ENCODE peak calls at places on chromosomes 3 and 15, in seven cellular contexts. L, K, I, X, O, G and N are unnamed samples.

GRCh38 chr3:136893848-136894443 is 31.9 kb downstream of the NCK1 start:
- DNase-seq in L (peak; percentile 27), K (no peak), I (no peak), X (no peak), O (no peak), G (peak; percentile 80), N (peak; percentile 80)

GRCh38 chr15:49045691-49046112 is 544 bp downstream of the SECISBP2L start:
- DNase-seq in L (peak; percentile 74), K (no peak), I (no peak), X (no peak), O (no peak), G (peak; percentile 43), N (peak; percentile 62)

GRCh38 chr3:112634786-112635541 is 6.0 kb downstream of the CCDC80 start:
- DNase-seq in L (no peak), K (no peak), I (no peak), X (no peak), O (no peak), G (no peak), N (no peak)

GRCh38 chr3:24495334-24495994 is 814 bp upstream of the THRB start:
- DNase-seq in L (peak; percentile 80), K (peak; percentile 74), I (peak; percentile 86), X (peak; percentile 70), O (peak; percentile 48), G (no peak), N (no peak)

GRCh38 chr3:128491071-128491899 is 1.7 kb downstream of the GATA2 start:
- DNase-seq in L (no peak), K (no peak), I (peak; percentile 65), X (no peak), O (no peak), G (no peak), N (no peak)

GRCh38 chr3:69240651-69241578 is 118.5 kb upstream of the LMOD3 start:
- DNase-seq in L (peak; percentile 33), K (no peak), I (no peak), X (peak; percentile 63), O (no peak), G (peak; percentile 66), N (peak; percentile 19)

GRCh38 chr3:124700880-124701684 is 29.2 kb upstream of the UMPS start:
- DNase-seq in L (peak; percentile 42), K (no peak), I (no peak), X (no peak), O (no peak), G (peak; percentile 47), N (peak; percentile 56)

GRCh38 chr3:99869621-99870020 is 52.0 kb downstream of the CMSS1 start:
- DNase-seq in L (no peak), K (no peak), I (no peak), X (no peak), O (no peak), G (no peak), N (peak; percentile 87)

GRCh38 chr3:10247679-10248183 is 528 bp upstream of the TATDN2 start:
- DNase-seq in L (no peak), K (no peak), I (no peak), X (no peak), O (no peak), G (no peak), N (no peak)

GRCh38 chr15:64521726-64522164 is 61.4 kb downstream of the ZNF609 start:
- DNase-seq in L (peak; percentile 66), K (no peak), I (no peak), X (peak; percentile 51), O (peak; percentile 27), G (peak; percentile 55), N (peak; percentile 38)

GRCh38 chr3:97970131-97970530 is 2.1 kb downstream of the RIOX2 start:
- DNase-seq in L (no peak), K (no peak), I (no peak), X (no peak), O (no peak), G (no peak), N (no peak)

GRCh38 chr3:4310971-4311370 is 7.8 kb downstream of the SETMAR start:
- DNase-seq in L (no peak), K (no peak), I (no peak), X (no peak), O (no peak), G (no peak), N (no peak)

GRCh38 chr3:9826815-9827574 is 16.8 kb downstream of the RPUSD3 start:
- DNase-seq in L (peak; percentile 84), K (no peak), I (no peak), X (no peak), O (no peak), G (no peak), N (peak; percentile 37)

GRCh38 chr3:68288050-68288449 is 633.6 kb upstream of the SUCLG2 start:
- DNase-seq in L (no peak), K (no peak), I (no peak), X (no peak), O (no peak), G (no peak), N (no peak)

GRCh38 chr3:126886217-126886616 is 96.7 kb upstream of the PLXNA1 start:
- DNase-seq in L (no peak), K (peak; percentile 0), I (no peak), X (no peak), O (no peak), G (peak; percentile 36), N (peak; percentile 19)

GRCh38 chr3:151675858-151676615 is 57.7 kb upstream of the AADACL2 start:
- DNase-seq in L (no peak), K (no peak), I (no peak), X (no peak), O (no peak), G (no peak), N (peak; percentile 16)

GRCh38 chr3:882526-882925 is 210.3 kb upstream of the CNTN6 start:
- DNase-seq in L (no peak), K (no peak), I (no peak), X (no peak), O (no peak), G (peak; percentile 14), N (no peak)

GRCh38 chr3:197792019-197792647 is 1.1 kb downstream of the LRCH3 start:
- DNase-seq in L (no peak), K (no peak), I (no peak), X (no peak), O (no peak), G (no peak), N (peak; percentile 36)

GRCh38 chr3:41991399-41991798 is 29.5 kb upstream of the ULK4 start:
- DNase-seq in L (no peak), K (no peak), I (no peak), X (no peak), O (no peak), G (no peak), N (no peak)

GRCh38 chr3:71908001-71908400 is 123.1 kb upstream of the PROK2 start:
- DNase-seq in L (no peak), K (no peak), I (peak; percentile 57), X (no peak), O (no peak), G (no peak), N (no peak)

GRCh38 chr15:101024111-101024695 is 105.0 kb downstream of the LRRK1 start:
- DNase-seq in L (no peak), K (no peak), I (peak; percentile 43), X (peak; percentile 23), O (no peak), G (peak; percentile 81), N (peak; percentile 96)

DNA sequence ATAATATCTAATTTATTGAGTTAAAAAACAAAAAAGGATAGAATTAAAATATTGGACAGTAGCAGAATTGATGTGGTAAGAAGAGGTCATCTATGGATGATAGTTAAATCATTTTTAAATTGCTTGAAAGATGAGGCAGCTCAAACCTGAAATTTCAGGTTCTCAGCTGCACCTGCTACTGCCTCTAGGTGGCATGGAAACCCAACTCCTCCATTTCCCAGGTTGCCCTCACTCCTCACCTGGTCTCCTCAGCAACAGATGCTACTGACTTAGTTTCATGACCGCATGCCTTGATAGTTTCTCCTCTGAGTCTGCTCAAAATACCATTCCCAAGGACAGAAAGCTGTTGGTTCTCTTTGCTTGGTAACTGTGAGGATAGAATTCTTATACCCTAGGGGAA is 148.1 kb downstream of the ABHD5 start:
- DNase-seq in L (peak; percentile 55), K (no peak), I (no peak), X (no peak), O (no peak), G (no peak), N (no peak)
- TF ChIP-seq CTCF in L (peak; percentile 50), K (no peak), I (no peak), X (no peak), O (no peak), G (no peak), N (peak; percentile 39)

GRCh38 chr3:172152869-172153268 is 113.5 kb downstream of the FNDC3B start:
- DNase-seq in L (no peak), K (no peak), I (no peak), X (no peak), O (no peak), G (peak; percentile 80), N (peak; percentile 72)
- H3K4me3 ChIP-seq in L (no peak overlapping the region), K (no peak overlapping the region), I (no peak overlapping the region), X (no peak overlapping the region), O (peak overlapping the region; percentile 3), G (peak overlapping the region; percentile 31), N (peak overlapping the region; percentile 4)

DNA sequence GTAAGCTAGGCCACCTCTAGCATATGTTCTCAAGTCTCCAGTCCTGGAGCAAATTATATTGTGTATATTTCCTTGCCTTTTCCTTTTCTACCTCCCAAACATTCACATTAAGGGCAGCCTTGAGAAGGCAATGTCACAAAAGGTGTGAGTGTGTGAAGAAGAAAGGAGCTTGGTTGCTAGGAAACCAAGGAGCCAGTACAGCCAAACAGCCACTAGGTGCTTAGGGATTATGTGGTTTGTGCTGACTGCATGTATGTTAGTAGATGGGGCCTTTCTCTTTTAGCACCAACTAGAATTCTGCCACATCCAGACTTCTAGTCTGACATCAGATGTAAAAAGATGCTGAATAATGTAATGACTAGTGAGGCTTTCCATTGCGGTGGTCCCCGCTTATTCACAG is 118.8 kb upstream of the DAZL start:
- DNase-seq in L (peak; percentile 85), K (no peak), I (no peak), X (no peak), O (no peak), G (peak; percentile 27), N (peak; percentile 70)
- TF ChIP-seq CTCF in L (peak; percentile 52), K (no peak), I (no peak), X (no peak), O (no peak), G (peak; percentile 18), N (peak; percentile 56)

GRCh38 chr3:139284221-139284620 is 59.6 kb upstream of the MRPS22 start:
- DNase-seq in L (no peak), K (no peak), I (no peak), X (no peak), O (no peak), G (no peak), N (no peak)

GRCh38 chr3:139286825-139287224 is 57.0 kb upstream of the MRPS22 start:
- DNase-seq in L (no peak), K (no peak), I (no peak), X (no peak), O (peak; percentile 62), G (no peak), N (no peak)

GRCh38 chr3:139286241-139286640 is 57.6 kb upstream of the MRPS22 start:
- DNase-seq in L (no peak), K (no peak), I (no peak), X (no peak), O (no peak), G (no peak), N (no peak)

GRCh38 chr3:139287557-139287956 is 56.3 kb upstream of the MRPS22 start:
- DNase-seq in L (no peak), K (no peak), I (no peak), X (no peak), O (no peak), G (no peak), N (no peak)

DNA sequence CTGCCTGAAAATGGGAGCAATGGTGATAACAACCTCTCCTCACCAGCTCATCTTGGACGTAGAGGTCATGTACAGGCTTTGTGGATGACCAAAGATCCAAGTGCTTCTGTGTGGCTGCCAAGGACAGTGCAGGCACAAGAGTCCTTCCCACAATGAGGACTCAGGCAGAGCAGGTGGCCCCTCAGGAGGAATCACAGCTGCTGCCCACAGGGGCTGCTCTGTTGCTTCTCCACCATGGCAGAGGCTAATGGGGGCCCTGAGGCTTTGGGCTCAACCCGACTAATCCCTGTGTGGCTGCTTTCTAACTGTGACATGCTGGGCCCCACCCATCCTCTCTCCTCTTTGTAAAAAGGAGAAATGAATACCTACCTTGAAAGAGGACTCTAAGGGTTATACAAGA is 58.1 kb upstream of the MRPS22 start:
- DNase-seq in L (no peak), K (no peak), I (no peak), X (no peak), O (no peak), G (no peak), N (no peak)
- H3K4me3 ChIP-seq in L (no peak overlapping the region), K (no peak overlapping the region), I (no peak overlapping the region), X (no peak overlapping the region), O (no peak overlapping the region), G (no peak overlapping the region), N (no peak overlapping the region)